ENCODE peak calls at places on chromosomes 3 and 15, in four cellular contexts. One of them, this sample, is unnamed.

GRCh38 chr3:10160346-10160745 is 4.4 kb upstream of the IRAK2 start:
- DNase-seq in H1: no peak
- DNase-seq in H9: no peak
- DNase-seq in IMR-90: no peak
- DNase-seq in this sample: no peak

GRCh38 chr3:38016410-38016809 is 13.0 kb downstream of the PLCD1 start:
- DNase-seq in IMR-90: no peak
- DNase-seq in H1: no peak
- DNase-seq in H9: no peak
- DNase-seq in this sample: no peak

GRCh38 chr15:60830479-60830878 is 351.5 kb upstream of the ICE2 start:
- DNase-seq in H9: no peak
- DNase-seq in H1: no peak
- DNase-seq in IMR-90: peak; percentile 33
- DNase-seq in this sample: no peak

GRCh38 chr3:15204005-15204404 is 2.0 kb upstream of the CAPN7 start:
- DNase-seq in H1: no peak
- DNase-seq in IMR-90: peak; percentile 43
- DNase-seq in H9: no peak
- DNase-seq in this sample: no peak

GRCh38 chr3:58041182-58041825 is 33.1 kb downstream of the FLNB start:
- DNase-seq in H1: peak; percentile 47
- DNase-seq in H9: no peak
- DNase-seq in IMR-90: peak; percentile 54
- DNase-seq in this sample: no peak

GRCh38 chr15:94232107-94232506 is 746 bp downstream of the MCTP2 start:
- DNase-seq in IMR-90: no peak
- DNase-seq in H9: no peak
- DNase-seq in H1: no peak
- DNase-seq in this sample: no peak

GRCh38 chr3:190807719-190808375 is 54.6 kb downstream of the GMNC start:
- DNase-seq in IMR-90: no peak
- DNase-seq in H9: no peak
- DNase-seq in H1: no peak
- DNase-seq in this sample: no peak

GRCh38 chr15:89803941-89804800 is 10.5 kb downstream of the ANPEP start:
- DNase-seq in H1: no peak
- DNase-seq in IMR-90: no peak
- DNase-seq in H9: no peak
- DNase-seq in this sample: no peak

GRCh38 chr15:94306700-94307650 is 75.6 kb downstream of the MCTP2 start:
- DNase-seq in H1: no peak
- DNase-seq in IMR-90: peak; percentile 86
- DNase-seq in H9: no peak
- DNase-seq in this sample: no peak

GRCh38 chr3:66825421-66825820 is 172.7 kb upstream of the KBTBD8 start:
- DNase-seq in H9: no peak
- DNase-seq in H1: no peak
- DNase-seq in IMR-90: no peak
- DNase-seq in this sample: no peak

GRCh38 chr15:83203543-83203942 is 4.1 kb downstream of the HDGFL3 start:
- DNase-seq in IMR-90: no peak
- DNase-seq in H1: no peak
- DNase-seq in H9: no peak
- DNase-seq in this sample: no peak

GRCh38 chr15:40070166-40070557 is 31.2 kb upstream of the SRP14 start:
- DNase-seq in H1: no peak
- DNase-seq in H9: no peak
- DNase-seq in IMR-90: no peak
- DNase-seq in this sample: no peak

GRCh38 chr3:125317761-125318496 is 57.2 kb downstream of the ZNF148 start:
- DNase-seq in H1: no peak
- DNase-seq in H9: no peak
- DNase-seq in IMR-90: peak; percentile 61
- DNase-seq in this sample: no peak

GRCh38 chr15:37016287-37016686 is 84.1 kb downstream of the MEIS2 start:
- DNase-seq in H9: no peak
- DNase-seq in IMR-90: peak; percentile 81
- DNase-seq in H1: no peak
- DNase-seq in this sample: no peak

GRCh38 chr15:60134609-60135008 is 130.5 kb downstream of the FOXB1 start:
- DNase-seq in IMR-90: no peak
- DNase-seq in H1: no peak
- DNase-seq in H9: no peak
- DNase-seq in this sample: no peak

GRCh38 chr15:74907277-74907870 is 723 bp upstream of the FAM219B start:
- DNase-seq in IMR-90: no peak
- DNase-seq in H9: no peak
- DNase-seq in H1: no peak
- DNase-seq in this sample: no peak

GRCh38 chr3:13642597-13642996 is 93.7 kb downstream of the FBLN2 start:
- DNase-seq in IMR-90: peak; percentile 75
- DNase-seq in H9: no peak
- DNase-seq in H1: no peak
- DNase-seq in this sample: no peak

GRCh38 chr15:27179789-27180188 is 208.8 kb downstream of the GABRG3 start:
- DNase-seq in H9: no peak
- DNase-seq in IMR-90: no peak
- DNase-seq in H1: no peak
- DNase-seq in this sample: no peak

GRCh38 chr3:117998071-117998470 is 1036.6 kb downstream of the IGSF11 start:
- DNase-seq in H1: no peak
- DNase-seq in IMR-90: peak; percentile 74
- DNase-seq in H9: no peak
- DNase-seq in this sample: no peak

GRCh38 chr15:99704444-99704838 is 28.8 kb downstream of the LYSMD4 start:
- DNase-seq in IMR-90: peak; percentile 90
- DNase-seq in H1: no peak
- DNase-seq in H9: no peak
- DNase-seq in this sample: peak; percentile 65

GRCh38 chr15:48721061-48721810 is 75.7 kb upstream of the FBN1 start:
- DNase-seq in IMR-90: peak; percentile 33
- DNase-seq in H1: no peak
- DNase-seq in H9: no peak
- DNase-seq in this sample: no peak

GRCh38 chr3:12730511-12731234 is 28.4 kb downstream of the TMEM40 start:
- DNase-seq in H9: no peak
- DNase-seq in IMR-90: no peak
- DNase-seq in H1: no peak
- DNase-seq in this sample: no peak

GRCh38 chr3:13507791-13508339 is 27.8 kb downstream of the HDAC11 start:
- DNase-seq in H9: no peak
- DNase-seq in IMR-90: peak; percentile 13
- DNase-seq in H1: no peak
- DNase-seq in this sample: no peak

GRCh38 chr3:138796761-138797160 is 38.0 kb downstream of the PIK3CB start:
- DNase-seq in H1: no peak
- DNase-seq in IMR-90: no peak
- DNase-seq in H9: no peak
- DNase-seq in this sample: no peak

GRCh38 chr3:188861847-188862740 is 309.7 kb upstream of the TPRG1 start:
- DNase-seq in H1: no peak
- DNase-seq in IMR-90: peak; percentile 23
- DNase-seq in H9: no peak
- DNase-seq in this sample: no peak

GRCh38 chr15:61522375-61522774 is 293.3 kb upstream of the RORA start:
- DNase-seq in H1: no peak
- DNase-seq in H9: no peak
- DNase-seq in IMR-90: no peak
- DNase-seq in this sample: no peak

GRCh38 chr3:168407381-168407780 is 311.7 kb upstream of the GOLIM4 start:
- DNase-seq in IMR-90: no peak
- DNase-seq in H9: no peak
- DNase-seq in H1: no peak
- DNase-seq in this sample: no peak
- H2BK15ac ChIP-seq in IMR-90: no peak overlapping the region
- H2BK15ac ChIP-seq in H9: no peak overlapping the region
- H2BK15ac ChIP-seq in H1: no peak overlapping the region
- H2BK15ac ChIP-seq in this sample: no peak overlapping the region

GRCh38 chr3:55488398-55489055 is 1.4 kb upstream of the WNT5A start:
- DNase-seq in H1: no peak
- DNase-seq in IMR-90: peak; percentile 89
- DNase-seq in H9: peak; percentile 54
- DNase-seq in this sample: peak; percentile 63
- H2BK15ac ChIP-seq in H1: peak overlapping the region; percentile 46
- H2BK15ac ChIP-seq in IMR-90: peak overlapping the region; percentile 13
- H2BK15ac ChIP-seq in H9: no peak overlapping the region
- H2BK15ac ChIP-seq in this sample: no peak overlapping the region

DNA sequence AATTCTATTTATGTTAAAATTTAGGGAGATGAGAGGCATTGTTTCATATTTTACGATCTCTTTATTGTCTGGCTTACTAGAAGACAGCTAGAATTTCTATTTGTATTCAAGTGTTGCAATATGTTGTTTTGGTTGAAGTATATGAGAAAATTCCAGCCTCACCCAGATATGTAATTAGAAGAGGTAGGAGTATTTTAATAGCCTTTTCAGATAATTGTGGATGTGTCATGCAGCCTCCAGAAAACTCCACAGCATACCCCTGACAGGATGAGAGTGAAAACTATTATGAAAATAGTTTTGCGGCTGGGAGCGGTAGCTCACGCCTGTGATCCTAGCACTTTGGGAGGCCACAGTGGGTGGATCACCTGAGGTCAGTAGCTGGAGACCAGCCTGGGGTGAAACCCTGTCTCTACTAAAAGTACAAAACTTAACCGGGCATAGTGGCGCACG is 21.5 kb upstream of the USP3 start:
- DNase-seq in H1: no peak
- DNase-seq in H9: no peak
- DNase-seq in IMR-90: no peak
- DNase-seq in this sample: no peak
- H2BK15ac ChIP-seq in H1: no peak overlapping the region
- H2BK15ac ChIP-seq in H9: no peak overlapping the region
- H2BK15ac ChIP-seq in IMR-90: no peak overlapping the region
- H2BK15ac ChIP-seq in this sample: no peak overlapping the region

GRCh38 chr15:20106026-20106425 is 435.6 kb downstream of the GOLGA6L6 start:
- DNase-seq in H9: peak; percentile 27
- DNase-seq in IMR-90: no peak
- DNase-seq in H1: no peak
- DNase-seq in this sample: no peak
- H2BK15ac ChIP-seq in H9: no peak overlapping the region
- H2BK15ac ChIP-seq in IMR-90: no peak overlapping the region
- H2BK15ac ChIP-seq in H1: no peak overlapping the region
- H2BK15ac ChIP-seq in this sample: no peak overlapping the region

GRCh38 chr3:113124256-113124830 is 87.0 kb upstream of the BOC start:
- DNase-seq in H9: no peak
- DNase-seq in IMR-90: no peak
- DNase-seq in H1: no peak
- DNase-seq in this sample: peak; percentile 42
- H2BK15ac ChIP-seq in H9: no peak overlapping the region
- H2BK15ac ChIP-seq in IMR-90: no peak overlapping the region
- H2BK15ac ChIP-seq in H1: no peak overlapping the region
- H2BK15ac ChIP-seq in this sample: no peak overlapping the region

DNA sequence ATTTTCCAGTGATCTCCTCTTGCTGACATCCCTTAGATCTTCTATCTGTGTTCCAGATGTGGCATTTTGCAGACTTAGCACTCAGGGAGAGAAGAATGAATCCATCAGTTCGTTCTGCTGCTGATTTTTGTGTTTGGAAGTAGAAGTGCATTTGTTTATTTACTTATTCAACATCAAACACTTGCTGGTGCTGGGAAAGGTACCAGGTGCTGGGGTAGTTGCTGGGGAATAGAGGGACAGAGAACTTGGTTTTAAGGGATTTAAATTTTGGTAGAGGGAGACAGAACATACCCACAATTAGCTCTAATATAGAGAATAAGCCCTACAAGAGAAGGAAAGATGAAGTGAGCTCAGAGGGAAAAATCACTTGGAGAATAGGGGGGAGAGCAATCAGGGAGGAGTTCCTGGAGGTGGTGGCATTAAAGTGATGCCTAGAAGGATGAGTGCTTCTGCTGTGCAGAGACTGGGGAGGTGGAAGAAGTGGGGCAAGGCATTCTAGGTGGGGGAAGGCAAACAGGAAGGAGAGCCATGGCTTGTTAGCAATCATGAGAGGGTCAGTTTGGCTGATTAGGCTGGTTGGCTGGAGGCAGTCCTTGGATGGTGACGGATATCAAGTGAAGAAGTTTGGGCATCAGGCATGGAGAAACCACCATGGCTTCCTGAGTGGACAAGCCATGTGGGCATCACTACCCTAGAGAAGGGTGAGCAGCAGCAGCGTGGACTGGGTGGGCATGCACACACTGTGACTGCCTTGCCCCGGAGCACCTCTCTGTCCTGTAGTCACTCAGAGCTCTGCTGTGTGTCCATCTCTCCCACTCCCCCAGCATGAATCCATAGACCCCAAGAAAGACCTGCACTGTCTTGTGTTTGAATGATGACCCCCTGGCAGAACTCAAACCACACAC is 197.3 kb downstream of the OPA1 start:
- DNase-seq in H1: no peak
- DNase-seq in H9: no peak
- DNase-seq in IMR-90: no peak
- DNase-seq in this sample: no peak
- H2BK15ac ChIP-seq in H1: peak overlapping the region; percentile 95
- H2BK15ac ChIP-seq in H9: no peak overlapping the region
- H2BK15ac ChIP-seq in IMR-90: no peak overlapping the region
- H2BK15ac ChIP-seq in this sample: peak overlapping the region; percentile 60

GRCh38 chr3:51539291-51539891 is 872 bp downstream of the RAD54L2 start:
- DNase-seq in H1: no peak
- DNase-seq in H9: peak; percentile 42
- DNase-seq in IMR-90: peak; percentile 85
- DNase-seq in this sample: peak; percentile 12
- H2BK15ac ChIP-seq in H1: no peak overlapping the region
- H2BK15ac ChIP-seq in H9: no peak overlapping the region
- H2BK15ac ChIP-seq in IMR-90: peak overlapping the region; percentile 26
- H2BK15ac ChIP-seq in this sample: no peak overlapping the region

DNA sequence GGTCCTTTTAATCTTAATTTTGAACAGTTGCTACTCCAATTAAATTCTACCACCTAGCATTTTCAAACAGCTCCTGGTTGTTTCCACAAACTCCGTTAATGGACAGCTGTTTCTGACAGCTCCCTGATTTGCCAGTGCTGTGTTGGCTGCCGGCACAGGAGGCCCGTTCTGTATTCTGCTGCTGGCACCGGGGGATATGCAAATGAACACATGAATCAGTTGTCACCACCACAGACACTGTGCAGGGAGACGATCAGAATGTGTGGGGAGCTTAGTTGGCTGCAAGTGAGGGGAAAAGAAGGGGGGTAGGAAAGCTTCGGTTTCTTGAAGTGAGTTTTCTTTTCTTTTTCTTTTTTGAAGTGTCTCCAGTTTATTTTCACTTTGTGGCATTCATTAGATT is 438.6 kb upstream of the ARRDC4 start:
- DNase-seq in IMR-90: no peak
- DNase-seq in H9: no peak
- DNase-seq in H1: no peak
- DNase-seq in this sample: peak; percentile 4
- H2BK15ac ChIP-seq in IMR-90: no peak overlapping the region
- H2BK15ac ChIP-seq in H9: no peak overlapping the region
- H2BK15ac ChIP-seq in H1: no peak overlapping the region
- H2BK15ac ChIP-seq in this sample: no peak overlapping the region

DNA sequence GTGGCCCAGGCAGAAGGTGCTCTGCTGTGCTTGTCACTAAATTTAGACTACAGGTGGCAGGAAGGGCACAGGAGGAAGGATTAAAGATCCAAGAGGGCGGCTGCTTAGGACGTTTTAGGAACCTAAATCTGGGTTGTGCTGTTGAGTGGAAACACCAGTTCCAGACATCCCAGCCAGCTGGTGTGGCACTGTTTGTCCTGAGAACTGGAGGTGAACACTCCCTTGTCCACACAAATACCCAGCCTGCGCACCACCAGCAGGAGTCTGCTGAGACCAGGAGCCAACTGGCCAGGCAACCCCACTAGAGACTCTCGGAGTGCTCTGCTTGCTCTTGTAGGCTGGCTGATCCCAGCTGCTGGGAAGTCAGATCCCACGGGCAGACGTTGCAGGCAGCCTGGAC is 30.3 kb upstream of the UACA start:
- DNase-seq in H1: no peak
- DNase-seq in IMR-90: no peak
- DNase-seq in H9: no peak
- DNase-seq in this sample: no peak
- H2BK15ac ChIP-seq in H1: no peak overlapping the region
- H2BK15ac ChIP-seq in IMR-90: peak overlapping the region; percentile 98
- H2BK15ac ChIP-seq in H9: no peak overlapping the region
- H2BK15ac ChIP-seq in this sample: no peak overlapping the region

This sample was measured in neuronal stem cell.